ENCODE peak calls at places on chromosomes 7 and 10, in ten cellular contexts. J, M, C, B, Z, I, L, E, S and V are unnamed samples. For H3K36me3, the result is how much of the 10 kb centered on the place peaks cover.

GRCh38 chr10:118851062-118852035 is 96.6 kb upstream of the CACUL1 start:
- DNase-seq in I (no peak), Z (no peak), M (no peak), E (no peak), L (no peak), J (no peak), S (no peak), B (no peak), C (peak), V (no peak)

GRCh38 chr10:94129393-94130130 is 135.8 kb downstream of the PLCE1 start:
- DNase-seq in M (no peak), L (peak), E (no peak), Z (peak), B (no peak), I (no peak), C (peak), J (no peak), S (no peak), V (peak)

GRCh38 chr10:128125416-128125943 is 743 bp downstream of the MKI67 start:
- DNase-seq in L (no peak), J (no peak), E (no peak), Z (no peak), I (no peak), S (no peak), B (peak), M (no peak), C (peak), V (peak)

GRCh38 chr10:122128357-122128756 is 139.4 kb downstream of the TACC2 start:
- DNase-seq in C (no peak), J (no peak), I (no peak), L (peak), M (peak), E (no peak), S (no peak), Z (peak), B (no peak), V (peak)

GRCh38 chr10:124022066-124022465 is 71.3 kb downstream of the CHST15 start:
- DNase-seq in B (no peak), L (no peak), M (no peak), S (no peak), C (no peak), I (no peak), E (no peak), J (no peak), Z (peak), V (no peak)

GRCh38 chr10:110057461-110057860 is 49.7 kb downstream of the ADD3 start:
- DNase-seq in E (no peak), S (peak), M (no peak), B (no peak), I (no peak), J (no peak), C (no peak), Z (no peak), L (no peak), V (peak)

GRCh38 chr10:101385866-101386658 is 32.1 kb downstream of the BTRC start:
- DNase-seq in E (no peak), L (peak), M (no peak), J (no peak), C (no peak), I (no peak), S (no peak), B (peak), Z (no peak), V (peak)

GRCh38 chr7:85516675-85517074 is 329.8 kb upstream of the SEMA3D start:
- DNase-seq in S (no peak), J (no peak), M (no peak), B (no peak), L (peak), C (no peak), E (no peak), I (no peak), Z (no peak), V (no peak)

GRCh38 chr7:33933611-33934281 is 28.4 kb downstream of the BMPER start:
- DNase-seq in E (no peak), B (no peak), C (peak), J (no peak), M (no peak), Z (peak), S (peak), I (no peak), L (peak), V (peak)

GRCh38 chr7:32079530-32079929 is 9.3 kb upstream of the PDE1C start:
- DNase-seq in L (no peak), I (no peak), B (no peak), E (no peak), Z (no peak), M (no peak), J (no peak), S (no peak), C (no peak), V (no peak)

GRCh38 chr7:46838463-46838862 is 743.4 kb downstream of the TNS3 start:
- DNase-seq in I (no peak), J (no peak), L (no peak), S (peak), M (no peak), B (no peak), E (no peak), C (no peak), Z (no peak), V (no peak)

GRCh38 chr10:132417957-132418441 is 21.0 kb downstream of the PWWP2B start:
- DNase-seq in C (no peak), L (peak), Z (no peak), B (no peak), S (no peak), M (no peak), I (peak), J (no peak), E (no peak), V (no peak)

DNA sequence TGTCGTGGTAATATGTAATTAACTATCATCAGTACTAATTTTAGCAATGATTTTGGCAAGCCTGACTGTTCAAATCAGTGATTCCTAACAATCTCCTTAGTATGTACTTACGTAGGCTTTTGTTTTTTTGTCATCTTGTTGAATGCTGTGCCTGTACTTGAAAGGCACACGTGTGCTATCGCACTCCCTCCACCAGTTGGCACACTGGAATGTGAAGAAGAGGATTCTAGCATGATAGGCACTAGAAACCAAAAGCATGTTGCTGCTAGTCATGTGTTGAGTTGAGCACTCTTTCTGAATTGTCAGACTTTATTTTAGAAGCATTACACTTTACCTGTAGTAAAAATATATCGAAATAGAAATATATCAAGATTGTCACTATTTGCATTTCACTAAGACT is 59.1 kb downstream of the TASOR2 start:
- DNase-seq in S (no peak), B (no peak), J (no peak), M (no peak), C (no peak), I (no peak), L (no peak), Z (no peak), E (no peak), V (no peak)
- H3K36me3 ChIP-seq in S (under half), B (under half), J (half or more), M (under half), C (under half), I (under half), L (under half), Z (half or more), E (under half), V (half or more)

DNA sequence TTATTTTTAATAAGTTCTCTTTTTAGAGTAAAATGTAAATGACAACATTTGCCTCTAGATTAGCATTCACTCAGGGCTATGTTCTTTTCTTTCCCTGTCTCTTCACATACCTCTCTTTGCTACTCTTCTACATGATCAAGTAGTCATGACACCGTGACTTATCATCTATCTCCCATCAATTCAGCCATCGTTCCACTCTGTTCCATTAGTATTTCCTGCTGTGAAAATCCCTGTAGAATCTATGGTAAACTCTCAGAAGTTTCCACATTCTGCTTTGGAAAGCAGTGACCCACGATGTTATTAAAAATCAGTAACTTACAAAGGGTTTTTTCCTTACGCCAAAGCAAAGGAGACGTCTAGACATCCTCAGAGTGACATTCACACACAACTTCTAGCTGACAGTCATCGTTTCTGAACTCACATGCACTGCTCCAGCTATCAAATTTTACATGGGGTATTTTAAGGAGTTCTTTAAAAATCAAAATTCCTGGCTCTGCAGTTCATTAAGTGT is 135.6 kb downstream of the SEMA3C start:
- DNase-seq in L (no peak), I (no peak), E (no peak), C (no peak), Z (no peak), B (no peak), S (peak), M (no peak), J (no peak), V (no peak)
- H3K36me3 ChIP-seq in L (under half), I (under half), E (under half), C (under half), Z (under half), B (under half), S (under half), M (under half), J (under half), V (under half)

GRCh38 chr10:52453501-52453900 is 139.4 kb downstream of the DKK1 start:
- DNase-seq in I (no peak), Z (no peak), C (no peak), J (no peak), E (no peak), L (no peak), B (no peak), S (no peak), M (no peak), V (peak)
- H3K36me3 ChIP-seq in I (under half), Z (under half), C (under half), J (under half), E (under half), L (under half), B (under half), S (under half), M (under half), V (under half)

GRCh38 chr10:119932631-119933030 is 40.1 kb downstream of the SEC23IP start:
- DNase-seq in C (no peak), J (no peak), E (no peak), B (no peak), Z (no peak), L (no peak), I (no peak), S (no peak), M (no peak), V (no peak)

GRCh38 chr10:119931873-119932272 is 39.3 kb downstream of the SEC23IP start:
- DNase-seq in Z (no peak), C (peak), E (no peak), I (no peak), B (no peak), M (no peak), J (no peak), L (no peak), S (peak), V (no peak)

GRCh38 chr10:119933179-119933578 is 40.6 kb downstream of the SEC23IP start:
- DNase-seq in M (no peak), I (no peak), C (peak), B (peak), E (no peak), L (peak), J (peak), S (peak), Z (peak), V (peak)

GRCh38 chr10:119928411-119928810 is 35.9 kb downstream of the SEC23IP start:
- DNase-seq in I (no peak), L (no peak), B (no peak), S (no peak), E (no peak), M (no peak), J (no peak), Z (no peak), C (no peak), V (no peak)
- H3K36me3 ChIP-seq in I (under half), L (half or more), B (half or more), S (half or more), E (under half), M (half or more), J (half or more), Z (under half), C (under half), V (half or more)

GRCh38 chr7:36390199-36391090 is 783 bp downstream of the ANLN start:
- DNase-seq in I (peak), B (peak), C (peak), M (peak), S (peak), L (peak), J (peak), E (no peak), Z (peak), V (peak)

GRCh38 chr7:36395171-36395894 is 5.7 kb downstream of the ANLN start:
- DNase-seq in E (no peak), B (no peak), M (no peak), L (no peak), C (no peak), Z (no peak), J (no peak), I (no peak), S (no peak), V (no peak)

GRCh38 chr7:36396150-36396549 is 6.5 kb downstream of the ANLN start:
- DNase-seq in E (no peak), I (no peak), Z (peak), S (no peak), B (no peak), J (no peak), L (no peak), M (no peak), C (no peak), V (no peak)

GRCh38 chr7:36391436-36392198 is 2.0 kb downstream of the ANLN start:
- DNase-seq in Z (no peak), J (no peak), C (peak), I (no peak), B (no peak), E (peak), L (no peak), S (no peak), M (no peak), V (no peak)

DNA sequence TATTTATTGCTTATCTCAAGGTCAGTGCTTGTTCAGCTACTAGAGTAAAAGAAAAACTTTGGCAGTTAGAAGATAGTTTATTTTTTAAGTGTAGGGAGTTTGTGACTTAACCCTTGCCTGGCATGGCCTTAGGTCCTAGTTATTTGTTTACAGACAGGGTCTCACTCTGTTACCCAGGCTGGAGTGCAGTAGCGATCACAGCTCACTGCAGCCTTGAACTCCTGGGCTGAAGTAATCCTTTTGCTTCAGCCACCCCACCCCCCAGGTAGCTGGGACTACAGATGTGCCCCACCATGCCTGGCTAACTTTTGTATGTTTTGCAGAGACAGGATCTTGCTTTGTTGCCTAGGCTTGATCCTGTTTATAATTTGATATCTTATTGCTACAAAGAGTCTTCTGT is 4.2 kb downstream of the ANLN start:
- DNase-seq in J (no peak), Z (no peak), C (no peak), M (no peak), B (peak), I (no peak), L (no peak), E (no peak), S (no peak), V (no peak)
- H3K36me3 ChIP-seq in J (under half), Z (under half), C (half or more), M (under half), B (under half), I (under half), L (under half), E (under half), S (under half), V (under half)

GRCh38 chr7:149072438-149072775 is 18.1 kb downstream of the ZNF786 start:
- DNase-seq in L (no peak), I (no peak), J (no peak), C (no peak), E (no peak), B (no peak), S (no peak), Z (no peak), M (no peak), V (no peak)

GRCh38 chr7:149075286-149075685 is 15.2 kb downstream of the ZNF786 start:
- DNase-seq in M (no peak), I (no peak), C (no peak), L (no peak), J (no peak), Z (no peak), S (no peak), B (no peak), E (no peak), V (no peak)

GRCh38 chr7:149071182-149071635 is 19.3 kb downstream of the ZNF786 start:
- DNase-seq in C (no peak), L (no peak), B (no peak), S (no peak), Z (no peak), I (no peak), M (no peak), E (no peak), J (no peak), V (no peak)

GRCh38 chr7:149071641-149072437 is 18.7 kb downstream of the ZNF786 start:
- DNase-seq in E (no peak), C (no peak), Z (no peak), I (peak), J (no peak), B (peak), L (no peak), S (no peak), M (no peak), V (no peak)

GRCh38 chr7:149074116-149074885 is 16.2 kb downstream of the ZNF786 start:
- DNase-seq in S (no peak), J (no peak), Z (no peak), C (no peak), L (no peak), M (no peak), B (no peak), I (no peak), E (no peak), V (no peak)
- H3K36me3 ChIP-seq in S (under half), J (under half), Z (under half), C (under half), L (under half), M (under half), B (under half), I (under half), E (under half), V (under half)